ENCODE peak calls at places on chromosome 15, in nine cellular contexts. D is K562, V is ovary, H is GM13976, B is NCI-H1092 treated with DMSO at 0.1 percent for 48 hours, P is left cardiac atrium, Y is H1, J is stomach, G is cardiac septum. U is an unnamed sample.

GRCh38 chr15:41498657-41499056 is 5.0 kb downstream of the ITPKA start:
- DNase-seq in Y (no peak), V (no peak), G (no peak), J (no peak), P (no peak), D (no peak), H (no peak), B (no peak), U (no peak)

GRCh38 chr15:93253656-93254055 is 164.6 kb upstream of the RGMA start:
- DNase-seq in P (no peak), B (no peak), G (no peak), H (no peak), V (no peak), Y (no peak), J (no peak), D (no peak), U (no peak)

GRCh38 chr15:51801391-51801835 is 28.0 kb upstream of the TMOD3 start:
- DNase-seq in V (no peak), G (no peak), D (no peak), Y (no peak), J (no peak), B (no peak), P (peak; percentile 55), H (peak; percentile 26), U (no peak)

GRCh38 chr15:76994971-76995945 is at the start of gene PSTPIP1:
- DNase-seq in J (peak; percentile 43), B (no peak), H (peak; percentile 72), Y (no peak), V (peak; percentile 30), D (no peak), P (peak; percentile 45), G (peak; percentile 88), U (no peak)

GRCh38 chr15:47691896-47692295 is 25.4 kb upstream of the SEMA6D start:
- DNase-seq in V (no peak), D (no peak), G (no peak), J (no peak), P (no peak), Y (no peak), H (no peak), B (peak; percentile 43), U (no peak)

GRCh38 chr15:40252438-40253178 is 13.7 kb downstream of the PAK6 start:
- DNase-seq in D (no peak), H (peak; percentile 68), B (peak; percentile 13), Y (no peak), P (no peak), V (no peak), J (peak; percentile 70), G (no peak), U (no peak)

GRCh38 chr15:57610130-57610529 is 18.4 kb downstream of the MYZAP start:
- DNase-seq in G (peak; percentile 85), P (peak; percentile 76), D (no peak), V (peak; percentile 71), H (no peak), B (peak; percentile 36), J (peak; percentile 81), Y (no peak), U (no peak)

GRCh38 chr15:56261854-56262509 is 18.3 kb upstream of the RFX7 start:
- DNase-seq in G (no peak), P (no peak), H (no peak), D (no peak), V (no peak), Y (no peak), B (no peak), J (peak; percentile 51), U (no peak)

GRCh38 chr15:77904901-77905300 is 172.6 kb downstream of the TBC1D2B start:
- DNase-seq in G (no peak), B (no peak), P (no peak), V (no peak), D (no peak), Y (no peak), J (no peak), H (no peak), U (no peak)

GRCh38 chr15:67085818-67086649 is 20.6 kb downstream of the SMAD3 start:
- DNase-seq in V (no peak), P (no peak), B (no peak), H (peak; percentile 69), Y (no peak), G (no peak), J (no peak), D (no peak), U (no peak)

GRCh38 chr15:47801522-47801921 is 84.2 kb downstream of the SEMA6D start:
- DNase-seq in H (no peak), J (no peak), P (no peak), G (no peak), Y (no peak), B (no peak), V (no peak), D (no peak), U (no peak)

GRCh38 chr15:66573348-66573718 is 7.5 kb upstream of the LCTL start:
- DNase-seq in H (no peak), J (no peak), Y (no peak), P (no peak), V (no peak), D (no peak), B (no peak), G (peak; percentile 38), U (no peak)

GRCh38 chr15:41561777-41562145 is 2.7 kb downstream of the TYRO3 start:
- DNase-seq in H (no peak), Y (no peak), D (peak; percentile 40), B (no peak), V (peak; percentile 91), P (peak; percentile 57), J (no peak), G (no peak), U (no peak)

GRCh38 chr15:39075311-39075710 is 505.6 kb upstream of the THBS1 start:
- DNase-seq in D (no peak), V (no peak), H (no peak), B (no peak), J (no peak), G (no peak), Y (no peak), P (no peak), U (no peak)

GRCh38 chr15:66400351-66400774 is 13.7 kb downstream of the MAP2K1 start:
- DNase-seq in Y (no peak), H (no peak), J (no peak), D (no peak), B (no peak), V (no peak), P (no peak), G (no peak), U (no peak)

GRCh38 chr15:35496585-35496984 is 49.4 kb downstream of the DPH6 start:
- DNase-seq in V (no peak), B (no peak), D (no peak), H (peak; percentile 10), J (no peak), P (no peak), G (no peak), Y (no peak), U (no peak)

GRCh38 chr15:35013370-35013769 is 25.3 kb upstream of the ZNF770 start:
- DNase-seq in Y (no peak), P (no peak), H (no peak), D (no peak), V (no peak), G (no peak), J (no peak), B (no peak), U (no peak)

GRCh38 chr15:61132211-61132610 is 96.9 kb downstream of the RORA start:
- DNase-seq in H (no peak), G (no peak), J (no peak), P (no peak), D (no peak), V (no peak), B (no peak), Y (no peak), U (no peak)

GRCh38 chr15:68797589-68798377 is 22.9 kb downstream of the ANP32A start:
- DNase-seq in J (no peak), H (peak; percentile 49), B (no peak), V (no peak), D (peak; percentile 86), P (peak; percentile 49), G (no peak), Y (no peak), U (no peak)

GRCh38 chr15:32688151-32688639 is 29.6 kb upstream of the GREM1 start:
- DNase-seq in P (no peak), D (no peak), J (peak; percentile 74), G (no peak), Y (no peak), H (no peak), V (no peak), B (peak; percentile 59), U (no peak)

GRCh38 chr15:85097250-85097649 is 115.6 kb downstream of the PDE8A start:
- DNase-seq in V (no peak), H (no peak), J (no peak), D (peak; percentile 57), G (no peak), Y (no peak), B (no peak), P (no peak), U (no peak)

GRCh38 chr15:75749820-75750219 is 37.2 kb upstream of the CSPG4 start:
- DNase-seq in V (no peak), J (no peak), G (no peak), D (no peak), H (no peak), B (no peak), P (no peak), Y (no peak), U (no peak)

GRCh38 chr15:84731774-84732173 is 15.8 kb upstream of the SEC11A start:
- DNase-seq in B (no peak), V (no peak), D (no peak), H (no peak), P (no peak), G (no peak), J (no peak), Y (no peak), U (no peak)